ENCODE peak calls at places on chromosomes 1 and 21, in four cellular contexts. K, W, Z and N are unnamed samples.

GRCh38 chr1:46937270-46937669 is 4.0 kb downstream of the CYP4A11 start:
- DNase-seq in K (no peak), W (no peak), Z (no peak), N (no peak)

GRCh38 chr1:30604801-30605440 is 118.5 kb downstream of the MATN1 start:
- DNase-seq in K (no peak), W (no peak), Z (no peak), N (no peak)

GRCh38 chr1:14661220-14661619 is 62.7 kb downstream of the KAZN start:
- DNase-seq in K (no peak), W (no peak), Z (no peak), N (no peak)

GRCh38 chr1:46747683-46748288 is 28.9 kb upstream of the EFCAB14 start:
- DNase-seq in K (no peak), W (no peak), Z (peak; percentile 65), N (no peak)

GRCh38 chr1:35361638-35362037 is 93.1 kb downstream of the ZMYM4 start:
- DNase-seq in K (no peak), W (no peak), Z (no peak), N (no peak)

GRCh38 chr21:25952306-25952705 is 217.5 kb downstream of the GABPA start:
- DNase-seq in K (no peak), W (no peak), Z (peak; percentile 33), N (no peak)

GRCh38 chr1:24108334-24109165 is 3.4 kb downstream of the MYOM3 start:
- DNase-seq in K (no peak), W (peak; percentile 61), Z (peak; percentile 96), N (no peak)

GRCh38 chr21:34892196-34892595 is 156.9 kb downstream of the RUNX1 start:
- DNase-seq in K (no peak), W (no peak), Z (peak; percentile 39), N (no peak)

GRCh38 chr1:70504821-70505193 is 93.7 kb downstream of the CTH start:
- DNase-seq in K (no peak), W (no peak), Z (no peak), N (no peak)

GRCh38 chr1:204377800-204378608 is 18.3 kb upstream of the PLEKHA6 start:
- DNase-seq in K (no peak), W (peak; percentile 88), Z (peak; percentile 28), N (no peak)

GRCh38 chr1:12184008-12184681 is 17.4 kb downstream of the TNFRSF1B start:
- DNase-seq in K (no peak), W (peak; percentile 62), Z (no peak), N (no peak)

GRCh38 chr1:117653732-117654484 is 48.1 kb downstream of the TENT5C start:
- DNase-seq in K (no peak), W (no peak), Z (no peak), N (no peak)

GRCh38 chr1:21779613-21780521 is 3.1 kb downstream of the USP48 start:
- DNase-seq in K (peak; percentile 98), W (no peak), Z (no peak), N (no peak)

GRCh38 chr1:32797456-32797855 is 19.7 kb downstream of the YARS1 start:
- DNase-seq in K (no peak), W (no peak), Z (no peak), N (no peak)

GRCh38 chr21:29546071-29546470 is 247.3 kb downstream of the BACH1 start:
- DNase-seq in K (no peak), W (no peak), Z (no peak), N (no peak)

GRCh38 chr1:57966751-57967406 is 543.0 kb upstream of the DAB1 start:
- DNase-seq in K (no peak), W (no peak), Z (peak; percentile 58), N (peak; percentile 52)

GRCh38 chr1:235972316-235973090 is 92.4 kb downstream of the NID1 start:
- DNase-seq in K (no peak), W (no peak), Z (peak; percentile 24), N (no peak)

GRCh38 chr21:45154511-45155508 is 80.4 kb downstream of the ADARB1 start:
- DNase-seq in K (no peak), W (no peak), Z (peak; percentile 52), N (no peak)

DNA sequence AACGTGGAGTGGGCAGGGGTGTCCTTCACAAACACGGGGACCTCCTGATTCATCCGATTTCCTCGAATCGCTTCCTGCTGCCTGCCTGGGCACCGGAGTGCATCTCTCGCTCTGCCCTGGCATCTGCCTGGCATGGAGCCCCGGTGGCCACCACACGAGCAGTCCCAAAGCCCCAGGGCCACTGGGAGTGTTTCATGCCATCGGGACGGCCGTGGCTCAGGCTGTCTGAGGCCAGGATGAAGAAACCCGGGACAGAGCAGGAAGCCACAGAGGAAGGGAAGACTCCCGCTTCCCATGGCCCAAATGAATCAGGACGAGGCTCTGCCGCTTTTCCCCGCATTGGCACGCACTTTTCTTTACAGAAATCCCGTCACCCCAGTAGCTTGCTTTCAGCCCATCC is 32.4 kb downstream of the MEGF6 start:
- DNase-seq in K (no peak), W (no peak), Z (no peak), N (no peak)
- H3K36me3 ChIP-seq in K (no peaks in the 10 kb centered on the region), W (no peaks in the 10 kb centered on the region), Z (no peaks in the 10 kb centered on the region), N (no peaks in the 10 kb centered on the region)

GRCh38 chr1:224392411-224393249 is 36.0 kb downstream of the CNIH4 start:
- DNase-seq in K (no peak), W (no peak), Z (no peak), N (no peak)

GRCh38 chr1:224393331-224393730 is 36.7 kb downstream of the CNIH4 start:
- DNase-seq in K (no peak), W (no peak), Z (no peak), N (no peak)

GRCh38 chr1:224387943-224388342 is 31.3 kb downstream of the CNIH4 start:
- DNase-seq in K (no peak), W (no peak), Z (no peak), N (no peak)

GRCh38 chr1:224387302-224387912 is 30.7 kb downstream of the CNIH4 start:
- DNase-seq in K (no peak), W (no peak), Z (no peak), N (no peak)

DNA sequence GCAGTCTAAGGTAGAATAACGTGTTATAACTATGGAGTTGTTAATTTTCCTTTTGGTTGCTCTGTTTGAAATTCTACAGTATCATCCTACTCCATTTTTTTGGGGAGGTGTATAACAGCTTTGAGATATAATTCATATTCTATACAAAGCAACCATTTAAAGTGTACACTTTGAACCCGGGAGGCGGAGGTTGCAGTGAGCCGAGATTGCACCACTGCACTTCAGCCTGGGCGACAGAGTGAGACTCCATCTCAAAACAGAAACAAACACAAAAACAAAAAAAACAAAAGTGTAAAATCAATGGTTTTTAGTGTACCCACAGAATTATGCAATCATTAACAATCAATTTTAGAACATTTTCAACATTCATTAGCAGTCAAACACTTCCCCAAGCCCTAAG is 33.8 kb downstream of the CNIH4 start:
- DNase-seq in K (no peak), W (no peak), Z (no peak), N (no peak)
- H3K36me3 ChIP-seq in K (peaks cover 24% of the 10 kb centered on the region), W (peaks cover 4% of the 10 kb centered on the region), Z (peaks cover 47% of the 10 kb centered on the region), N (peaks cover 14% of the 10 kb centered on the region)

DNA sequence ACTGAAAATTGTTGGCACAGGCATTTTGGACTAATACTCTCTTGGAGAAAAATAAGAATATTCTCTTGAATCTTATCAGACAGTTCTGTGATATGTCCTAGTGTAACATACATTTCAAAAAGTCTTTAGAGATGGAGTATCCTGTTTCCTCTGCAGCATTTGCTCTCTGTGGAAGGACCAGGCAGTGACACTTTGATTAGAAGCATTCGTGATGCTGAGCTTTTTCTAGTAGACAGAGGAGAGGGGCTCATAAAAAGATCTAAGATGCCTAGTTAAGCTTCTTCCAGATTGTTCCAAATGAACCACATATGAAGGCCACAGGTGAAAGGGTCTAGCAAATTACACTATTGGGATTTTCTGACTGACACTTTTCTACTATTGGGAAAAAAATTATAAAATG is 120.3 kb downstream of the C1orf21 start:
- DNase-seq in K (no peak), W (no peak), Z (no peak), N (no peak)
- H3K36me3 ChIP-seq in K (no peaks in the 10 kb centered on the region), W (no peaks in the 10 kb centered on the region), Z (no peaks in the 10 kb centered on the region), N (no peaks in the 10 kb centered on the region)

DNA sequence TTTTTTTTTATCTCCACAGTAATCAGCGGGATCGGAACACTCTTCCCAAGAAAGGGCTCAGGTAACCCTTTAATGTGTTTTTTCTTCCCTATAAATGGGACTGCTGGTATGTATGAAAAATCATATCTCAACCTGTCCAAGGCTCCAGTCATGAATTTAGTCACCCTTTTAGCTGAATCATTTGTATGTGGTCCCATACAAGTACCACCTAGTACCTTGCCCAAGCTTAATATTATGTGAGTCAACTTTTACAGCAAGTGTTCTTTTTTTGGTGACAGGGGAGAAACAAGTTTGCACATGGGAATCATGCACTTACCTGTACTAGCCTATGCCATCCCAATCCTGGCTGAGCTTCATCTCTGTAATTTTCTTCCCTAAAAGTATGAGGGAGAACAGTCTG is 43.7 kb upstream of the IPO9 start:
- DNase-seq in K (no peak), W (no peak), Z (peak; percentile 95), N (no peak)
- H3K36me3 ChIP-seq in K (no peaks in the 10 kb centered on the region), W (no peaks in the 10 kb centered on the region), Z (peaks cover 47% of the 10 kb centered on the region), N (peaks cover 23% of the 10 kb centered on the region)

GRCh38 chr21:15695241-15695640 is 34.5 kb upstream of the USP25 start:
- DNase-seq in K (no peak), W (no peak), Z (no peak), N (no peak)
- H3K36me3 ChIP-seq in K (no peaks in the 10 kb centered on the region), W (no peaks in the 10 kb centered on the region), Z (no peaks in the 10 kb centered on the region), N (no peaks in the 10 kb centered on the region)

GRCh38 chr1:155909894-155910293 is 1.3 kb downstream of the RIT1 start:
- DNase-seq in K (no peak), W (no peak), Z (peak; percentile 54), N (no peak)
- H3K36me3 ChIP-seq in K (peaks cover 26% of the 10 kb centered on the region), W (peaks cover 2% of the 10 kb centered on the region), Z (peaks cover 33% of the 10 kb centered on the region), N (peaks cover 8% of the 10 kb centered on the region)

DNA sequence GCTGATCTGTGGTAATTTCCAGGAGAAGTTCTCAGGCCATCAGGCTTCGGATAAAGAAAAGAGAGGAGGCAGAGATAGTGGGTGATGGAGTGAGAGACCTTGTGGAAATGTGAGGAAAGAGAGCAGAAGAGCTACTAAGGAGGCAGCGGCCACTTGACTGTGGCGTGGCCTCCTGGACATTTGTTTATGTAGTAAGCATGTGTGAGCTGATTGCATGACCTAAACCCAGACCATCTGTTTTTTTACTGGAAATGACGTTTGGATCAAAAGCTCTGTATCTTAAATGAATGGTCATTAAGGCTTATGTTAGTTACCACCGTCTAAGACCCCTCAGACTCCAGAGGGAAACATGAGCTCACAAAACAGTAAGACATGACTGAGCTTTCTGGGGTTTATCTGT is 13.6 kb downstream of the ATP1B1 start:
- DNase-seq in K (no peak), W (no peak), Z (no peak), N (no peak)
- H3K36me3 ChIP-seq in K (no peaks in the 10 kb centered on the region), W (no peaks in the 10 kb centered on the region), Z (peaks cover 3% of the 10 kb centered on the region), N (peaks cover 2% of the 10 kb centered on the region)

DNA sequence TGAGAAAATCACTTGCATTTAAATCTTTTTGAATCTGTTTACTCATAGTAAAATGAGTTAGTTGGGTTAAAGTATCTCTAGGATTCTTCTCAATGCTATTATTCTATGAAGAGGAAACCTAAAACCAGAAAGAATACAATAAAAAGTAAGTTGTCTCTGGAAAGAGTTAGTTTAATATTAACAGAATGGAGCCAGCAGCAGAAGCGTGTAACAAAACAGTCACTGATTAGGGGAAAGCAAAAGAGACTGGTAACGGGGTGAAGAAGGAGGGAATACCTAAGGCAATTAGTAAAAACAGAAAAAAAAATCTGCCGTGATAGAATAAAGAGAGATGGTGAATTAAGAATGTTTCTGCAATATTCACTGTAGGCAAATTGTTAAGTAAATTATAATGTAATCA is 60.0 kb downstream of the NRDC start:
- DNase-seq in K (no peak), W (no peak), Z (no peak), N (no peak)
- H3K36me3 ChIP-seq in K (peaks cover 30% of the 10 kb centered on the region), W (no peaks in the 10 kb centered on the region), Z (peaks cover 37% of the 10 kb centered on the region), N (no peaks in the 10 kb centered on the region)

GRCh38 chr1:11012260-11013159 is at the start of gene TARDBP:
- DNase-seq in K (peak; percentile 72), W (peak; percentile 94), Z (peak; percentile 90), N (peak; percentile 52)
- H3K36me3 ChIP-seq in K (peaks cover 6% of the 10 kb centered on the region), W (peaks cover 10% of the 10 kb centered on the region), Z (peaks cover 32% of the 10 kb centered on the region), N (peaks cover 10% of the 10 kb centered on the region)